ENCODE peak calls at places on chromosome 17, in five cellular contexts. L is mesenchymal stem cell, Q is MM.1S, S is pancreas, W is IMR-90. K is an unnamed sample.

GRCh38 chr17:34255381-34255732 is 272 bp downstream of the CCL2 start:
- DNase-seq in L (no peak), Q (no peak), S (no peak), W (no peak), K (no peak)

GRCh38 chr17:76791053-76791980 is 53.4 kb downstream of the MFSD11 start:
- DNase-seq in L (peak; percentile 85), Q (peak; percentile 77), S (peak; percentile 57), W (peak; percentile 38), K (no peak)

GRCh38 chr17:80605326-80606066 is 60.9 kb downstream of the RPTOR start:
- DNase-seq in L (no peak), Q (no peak), S (no peak), W (peak; percentile 44), K (no peak)

GRCh38 chr17:9938764-9939163 is 33.7 kb upstream of the RCVRN start:
- DNase-seq in L (no peak), Q (no peak), S (no peak), W (no peak), K (no peak)

GRCh38 chr17:42315402-42316156 is 27.3 kb downstream of the STAT5A start:
- DNase-seq in L (no peak), Q (no peak), S (no peak), W (no peak), K (no peak)

GRCh38 chr17:14759325-14759724 is 458.4 kb downstream of the HS3ST3B1 start:
- DNase-seq in L (no peak), Q (no peak), S (no peak), W (no peak), K (no peak)

GRCh38 chr17:74369221-74369620 is 1.9 kb downstream of the GPR142 start:
- DNase-seq in L (no peak), Q (no peak), S (no peak), W (no peak), K (no peak)

GRCh38 chr17:63492940-63493339 is 16.1 kb downstream of the ACE start:
- DNase-seq in L (no peak), Q (no peak), S (no peak), W (no peak), K (no peak)

GRCh38 chr17:45260204-45260783 is 1.6 kb downstream of the SPATA32 start:
- DNase-seq in L (no peak), Q (no peak), S (no peak), W (no peak), K (no peak)

GRCh38 chr17:7651959-7652658 is 1.4 kb downstream of the ATP1B2 start:
- DNase-seq in L (no peak), Q (no peak), S (no peak), W (no peak), K (no peak)
- H3K4me3 ChIP-seq in L (no peak overlapping the region), Q (no peak overlapping the region), S (peak overlapping the region; percentile 40), W (no peak overlapping the region), K (peak overlapping the region; percentile 62)

GRCh38 chr17:17725853-17726720 is 44.8 kb downstream of the RAI1 start:
- DNase-seq in L (peak; percentile 73), Q (no peak), S (no peak), W (no peak), K (no peak)
- H3K27ac ChIP-seq in L (no peak overlapping the region), Q (no peak overlapping the region), S (no peak overlapping the region), W (no peak overlapping the region), K (peak overlapping the region; percentile 69)

DNA sequence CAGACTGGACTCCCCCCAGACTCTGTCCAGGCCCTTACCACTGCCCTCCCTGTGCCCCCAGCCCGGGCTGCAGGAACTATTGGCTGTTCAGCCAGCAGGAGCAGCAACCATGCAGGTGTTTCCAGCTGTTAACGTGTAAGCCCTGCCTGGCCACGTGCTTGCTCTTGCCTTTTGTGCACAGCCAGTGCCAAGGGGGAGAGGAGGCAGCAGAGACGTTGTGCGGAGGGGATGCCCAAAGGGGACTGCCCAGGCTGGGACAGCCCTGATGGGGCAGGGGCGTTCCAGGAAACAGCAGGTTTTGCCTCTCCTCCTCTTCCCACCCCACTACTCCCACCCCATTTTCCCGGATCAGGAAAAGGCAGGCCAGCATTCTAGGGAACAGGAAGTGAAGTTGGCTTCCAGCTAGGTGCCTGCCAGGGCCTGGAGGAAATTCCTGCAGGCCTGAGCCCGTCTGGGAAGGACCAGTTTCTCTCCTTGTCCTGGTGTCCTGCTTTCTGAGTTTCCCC is 16.7 kb upstream of the LASP1NB start:
- DNase-seq in L (no peak), Q (no peak), S (no peak), W (no peak), K (no peak)
- H3K4me3 ChIP-seq in L (no peak overlapping the region), Q (no peak overlapping the region), S (no peak overlapping the region), W (no peak overlapping the region), K (no peak overlapping the region)

GRCh38 chr17:35539659-35540026 is 2.2 kb upstream of the SLFN12L start:
- DNase-seq in L (no peak), Q (no peak), S (no peak), W (no peak), K (no peak)
- H3K27ac ChIP-seq in L (no peak overlapping the region), Q (no peak overlapping the region), S (no peak overlapping the region), W (no peak overlapping the region), K (peak overlapping the region; percentile 22)

GRCh38 chr17:21841839-21842238 is 149.5 kb downstream of the KCNJ18 start:
- DNase-seq in L (no peak), Q (no peak), S (no peak), W (no peak), K (no peak)

GRCh38 chr17:21843951-21844590 is 151.7 kb downstream of the KCNJ18 start:
- DNase-seq in L (no peak), Q (no peak), S (no peak), W (no peak), K (no peak)

GRCh38 chr17:21842332-21843317 is 150.3 kb downstream of the KCNJ18 start:
- DNase-seq in L (no peak), Q (no peak), S (peak; percentile 48), W (no peak), K (no peak)

DNA sequence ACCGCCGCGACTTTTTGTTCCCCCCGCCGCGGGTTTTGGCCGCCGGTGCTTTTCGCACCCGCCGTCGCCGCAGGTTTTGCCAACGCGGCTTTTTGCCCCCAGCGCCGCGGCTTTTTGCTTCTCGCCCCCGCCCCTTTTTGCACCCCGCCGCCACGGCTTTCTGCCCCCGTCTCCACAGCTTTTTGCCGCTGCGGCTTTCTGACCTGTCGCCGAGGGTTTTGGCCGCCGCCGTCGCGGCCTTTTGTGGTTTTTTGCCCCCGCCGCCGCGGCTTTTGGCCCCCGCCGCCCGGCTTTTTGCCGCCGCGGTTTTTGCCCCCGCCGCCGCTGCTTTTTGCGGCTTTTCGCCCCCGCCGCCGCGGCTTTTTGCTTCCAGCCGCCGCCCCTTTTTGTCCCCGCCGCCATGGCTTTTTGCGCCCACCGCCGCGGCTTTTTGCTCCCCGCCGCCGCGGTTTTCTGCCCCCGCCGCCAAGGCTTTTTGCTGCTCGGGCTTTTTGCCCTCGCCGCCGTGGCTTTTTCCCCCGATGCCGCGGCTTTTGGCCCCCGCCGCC is 151.1 kb downstream of the KCNJ18 start:
- DNase-seq in L (no peak), Q (no peak), S (no peak), W (no peak), K (no peak)
- H3K4me3 ChIP-seq in L (no peak overlapping the region), Q (no peak overlapping the region), S (peak overlapping the region; percentile 17), W (no peak overlapping the region), K (no peak overlapping the region)

K was measured in vagina.